ENCODE peak calls at places on chromosome 1, in nine cellular contexts. I, H, Q, O, L, S, J, D and Y are unnamed samples.

GRCh38 chr1:91596474-91596873 is 95.8 kb downstream of the CDC7 start:
- DNase-seq in I (no peak), H (no peak), Q (no peak), O (peak), L (no peak), S (no peak), J (no peak), D (peak), Y (peak)

GRCh38 chr1:226816585-226816984 is 53.8 kb upstream of the PSEN2 start:
- DNase-seq in I (no peak), H (no peak), Q (no peak), O (peak), L (no peak), S (no peak), J (no peak), D (peak), Y (peak)

GRCh38 chr1:59156526-59157196 is 140.2 kb upstream of the FGGY start:
- DNase-seq in I (no peak), H (no peak), Q (no peak), O (no peak), L (no peak), S (no peak), J (no peak), D (no peak), Y (peak)

GRCh38 chr1:113433177-113433576 is 42.9 kb downstream of the MAGI3 start:
- DNase-seq in I (no peak), H (no peak), Q (no peak), O (peak), L (no peak), S (no peak), J (no peak), D (no peak), Y (peak)

GRCh38 chr1:83810160-83810559 is 188.8 kb downstream of the TTLL7 start:
- DNase-seq in I (no peak), H (no peak), Q (no peak), O (no peak), L (no peak), S (no peak), J (no peak), D (no peak), Y (no peak)

GRCh38 chr1:169361281-169361680 is 6.3 kb downstream of the NME7 start:
- DNase-seq in I (no peak), H (no peak), Q (no peak), O (peak), L (no peak), S (no peak), J (no peak), D (no peak), Y (peak)

GRCh38 chr1:234619794-234620247 is 9.8 kb upstream of the IRF2BP2 start:
- DNase-seq in I (no peak), H (no peak), Q (no peak), O (no peak), L (no peak), S (no peak), J (no peak), D (no peak), Y (no peak)

GRCh38 chr1:173330149-173330951 is 123.2 kb upstream of the TNFSF4 start:
- DNase-seq in I (peak), H (no peak), Q (no peak), O (peak), L (no peak), S (peak), J (no peak), D (peak), Y (peak)

GRCh38 chr1:206145771-206146290 is 28.6 kb upstream of the AVPR1B start:
- DNase-seq in I (no peak), H (no peak), Q (no peak), O (no peak), L (no peak), S (no peak), J (no peak), D (no peak), Y (no peak)

GRCh38 chr1:26195805-26196204 is 5.4 kb downstream of the CATSPER4 start:
- DNase-seq in I (no peak), H (no peak), Q (no peak), O (no peak), L (no peak), S (no peak), J (no peak), D (no peak), Y (no peak)

GRCh38 chr1:48645883-48646282 is 130.8 kb downstream of the BEND5 start:
- DNase-seq in I (no peak), H (no peak), Q (no peak), O (no peak), L (no peak), S (no peak), J (no peak), D (no peak), Y (no peak)

GRCh38 chr1:228411548-228412430 is 4.9 kb downstream of the TRIM17 start:
- DNase-seq in I (no peak), H (no peak), Q (no peak), O (no peak), L (no peak), S (no peak), J (no peak), D (no peak), Y (no peak)

GRCh38 chr1:181485276-181486097 is 2.2 kb downstream of the CACNA1E start:
- DNase-seq in I (peak), H (no peak), Q (no peak), O (no peak), L (peak), S (no peak), J (no peak), D (peak), Y (no peak)

GRCh38 chr1:230282157-230282556 is 144.0 kb downstream of the PGBD5 start:
- DNase-seq in I (no peak), H (no peak), Q (no peak), O (no peak), L (no peak), S (no peak), J (no peak), D (no peak), Y (no peak)